ENCODE peak calls at places on chromosomes 4 and X, in ten cellular contexts. K, H, J, Z, V, E, P, S, B and Q are unnamed samples.

GRCh38 chr4:113708250-113708649 is 53.3 kb downstream of the CAMK2D start:
- DNase-seq in S (no peak), J (no peak), P (no peak), K (no peak), H (peak; percentile 43), E (peak; percentile 13), V (no peak), Z (peak; percentile 36), B (no peak), Q (no peak)

GRCh38 chr4:158170691-158171455 is 2.0 kb downstream of the GASK1B start:
- DNase-seq in B (peak; percentile 76), E (peak; percentile 61), J (peak; percentile 75), S (no peak), K (peak; percentile 84), Z (peak; percentile 34), H (peak; percentile 53), P (peak; percentile 89), V (peak; percentile 74), Q (peak; percentile 72)

GRCh38 chr4:118797558-118798142 is 38.3 kb downstream of the SEC24D start:
- DNase-seq in V (no peak), H (no peak), K (no peak), P (peak; percentile 65), B (no peak), S (no peak), E (peak; percentile 74), Z (peak; percentile 55), J (no peak), Q (no peak)

GRCh38 chrX:44872319-44872816 is 620 bp upstream of the KDM6A start:
- DNase-seq in B (peak; percentile 83), E (peak; percentile 59), P (peak; percentile 45), S (no peak), H (peak; percentile 24), V (no peak), J (no peak), K (peak; percentile 10), Z (no peak), Q (no peak)

GRCh38 chr4:54318904-54319303 is 89.8 kb downstream of the PDGFRA start:
- DNase-seq in J (no peak), H (peak; percentile 73), V (no peak), P (peak; percentile 46), B (no peak), K (no peak), S (no peak), Z (peak; percentile 64), E (peak; percentile 75), Q (no peak)

GRCh38 chrX:18702362-18703195 is 4.9 kb upstream of the PPEF1 start:
- DNase-seq in H (peak; percentile 80), K (peak; percentile 6), V (no peak), B (no peak), S (peak; percentile 74), J (no peak), P (peak; percentile 67), Z (peak; percentile 91), E (peak; percentile 42), Q (no peak)

GRCh38 chrX:107508925-107509324 is 59.5 kb downstream of the FRMPD3 start:
- DNase-seq in H (no peak), K (no peak), S (no peak), Z (no peak), V (no peak), E (no peak), B (no peak), P (no peak), J (no peak), Q (no peak)

GRCh38 chrX:40504801-40505605 is 75.8 kb upstream of the ATP6AP2 start:
- DNase-seq in P (no peak), K (no peak), S (no peak), H (no peak), E (peak; percentile 69), Z (peak; percentile 46), B (no peak), J (no peak), V (no peak), Q (no peak)

GRCh38 chr4:168803727-168804126 is 206.3 kb downstream of the CBR4 start:
- DNase-seq in E (peak; percentile 46), H (no peak), J (no peak), K (peak; percentile 55), Z (peak; percentile 62), V (no peak), S (no peak), B (no peak), P (peak; percentile 89), Q (no peak)

GRCh38 chr4:25092139-25092538 is 61.4 kb upstream of the LGI2 start:
- DNase-seq in E (no peak), K (no peak), P (no peak), V (no peak), H (no peak), B (no peak), J (no peak), Z (no peak), S (no peak), Q (no peak)

GRCh38 chr4:74934016-74934821 is 1.3 kb downstream of the PARM1 start:
- DNase-seq in H (peak; percentile 53), K (peak; percentile 62), V (peak; percentile 17), B (peak; percentile 76), E (peak; percentile 57), Z (peak; percentile 47), J (peak; percentile 28), P (peak; percentile 42), S (no peak), Q (peak; percentile 79)

GRCh38 chr4:74933562-74934015 is 673 bp downstream of the PARM1 start:
- DNase-seq in V (peak; percentile 18), J (peak; percentile 28), Z (peak; percentile 6), P (peak; percentile 4), H (no peak), B (no peak), K (peak; percentile 26), S (no peak), E (peak; percentile 30), Q (peak; percentile 49)

GRCh38 chr4:74932010-74932409 is 906 bp upstream of the PARM1 start:
- DNase-seq in Z (no peak), P (no peak), V (no peak), J (peak; percentile 23), B (no peak), K (no peak), E (no peak), H (no peak), S (no peak), Q (no peak)

GRCh38 chr4:74932832-74933561 is at the start of gene PARM1:
- DNase-seq in P (peak; percentile 79), E (peak; percentile 76), V (peak; percentile 90), B (peak; percentile 94), Z (peak; percentile 79), K (peak; percentile 95), S (no peak), H (peak; percentile 78), J (peak; percentile 93), Q (peak; percentile 92)

GRCh38 chr4:74934822-74935326 is 2.0 kb downstream of the PARM1 start:
- DNase-seq in K (no peak), V (no peak), J (no peak), E (peak; percentile 1), B (no peak), Z (no peak), S (no peak), H (no peak), P (no peak), Q (no peak)
- H3K4me3 ChIP-seq in K (peak overlapping the region; percentile 86), V (peak overlapping the region; percentile 84), J (peak overlapping the region; percentile 70), E (peak overlapping the region; percentile 67), B (peak overlapping the region; percentile 73), Z (no peak overlapping the region), S (peak overlapping the region; percentile 71), H (peak overlapping the region; percentile 82), P (no peak overlapping the region), Q (peak overlapping the region; percentile 59)

GRCh38 chrX:14030248-14030592 is 528 bp upstream of the GEMIN8 start:
- DNase-seq in P (peak; percentile 17), B (no peak), E (peak; percentile 78), J (no peak), V (no peak), H (peak; percentile 29), K (no peak), Z (peak; percentile 44), S (no peak), Q (no peak)
- H3K4me3 ChIP-seq in P (peak overlapping the region; percentile 89), B (peak overlapping the region; percentile 75), E (peak overlapping the region; percentile 89), J (peak overlapping the region; percentile 85), V (peak overlapping the region; percentile 72), H (peak overlapping the region; percentile 77), K (peak overlapping the region; percentile 54), Z (peak overlapping the region; percentile 78), S (peak overlapping the region; percentile 50), Q (peak overlapping the region; percentile 62)

DNA sequence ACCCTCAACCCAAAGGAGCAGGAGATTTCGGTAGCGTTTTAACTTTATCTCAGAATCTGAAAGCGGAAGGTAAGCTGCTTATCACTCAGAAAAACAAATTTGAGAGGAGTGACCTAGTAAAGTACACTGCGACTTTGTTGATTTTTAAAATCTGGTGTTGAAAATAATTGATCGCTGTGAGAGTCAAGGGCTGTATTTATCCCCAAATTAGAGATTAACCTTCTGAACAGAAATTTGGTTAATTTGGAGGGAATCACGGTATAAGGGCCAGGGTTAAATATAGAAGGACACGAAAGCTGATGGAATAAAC is 212 bp downstream of the CLCN4 start:
- DNase-seq in B (no peak), K (no peak), J (no peak), S (no peak), E (no peak), Z (no peak), V (no peak), H (peak; percentile 1), P (no peak), Q (no peak)
- H3K4me3 ChIP-seq in B (peak overlapping the region; percentile 62), K (no peak overlapping the region), J (peak overlapping the region; percentile 67), S (no peak overlapping the region), E (peak overlapping the region; percentile 57), Z (peak overlapping the region; percentile 14), V (peak overlapping the region; percentile 63), H (peak overlapping the region; percentile 76), P (peak overlapping the region; percentile 91), Q (peak overlapping the region; percentile 46)

GRCh38 chr4:2059034-2059725 is at the start of gene NAT8L:
- DNase-seq in J (no peak), H (peak; percentile 11), V (peak; percentile 50), E (peak; percentile 47), Z (no peak), B (no peak), S (no peak), P (no peak), K (no peak), Q (peak; percentile 60)
- H3K4me3 ChIP-seq in J (peak within 1 kb of the TSS; percentile 70), H (peak within 1 kb of the TSS; percentile 43), V (peak within 1 kb of the TSS; percentile 63), E (peak within 1 kb of the TSS; percentile 22), Z (no peak within 1 kb of the TSS), B (peak within 1 kb of the TSS; percentile 75), S (peak within 1 kb of the TSS; percentile 46), P (no peak within 1 kb of the TSS), K (peak within 1 kb of the TSS; percentile 23), Q (peak within 1 kb of the TSS; percentile 41)

GRCh38 chr4:87445964-87446363 is 23.6 kb downstream of the NUDT9 start:
- DNase-seq in K (peak; percentile 19), Z (no peak), E (no peak), V (no peak), H (no peak), B (no peak), P (no peak), J (no peak), S (no peak), Q (no peak)

DNA sequence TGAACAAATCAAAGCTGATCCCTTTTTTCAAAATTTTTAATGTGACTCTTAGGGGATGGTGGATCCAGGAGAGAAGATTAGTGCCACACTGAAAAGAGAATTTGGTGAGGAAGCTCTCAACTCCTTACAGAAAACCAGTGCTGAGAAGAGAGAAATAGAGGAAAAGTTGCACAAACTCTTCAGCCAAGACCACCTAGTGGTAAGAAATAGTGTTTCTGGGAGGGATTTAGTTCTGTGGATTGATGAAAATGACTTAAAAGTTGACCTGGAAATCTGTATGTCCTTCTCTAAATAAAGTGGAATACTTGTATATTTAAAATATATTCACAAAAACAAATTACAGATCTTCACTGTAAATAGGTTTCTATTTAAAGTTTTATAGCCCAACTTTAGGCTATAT is 29.2 kb downstream of the NUDT9 start:
- DNase-seq in J (no peak), V (no peak), H (no peak), K (no peak), S (no peak), P (no peak), B (no peak), Z (no peak), E (no peak), Q (no peak)
- H3K4me3 ChIP-seq in J (no peak overlapping the region), V (no peak overlapping the region), H (no peak overlapping the region), K (no peak overlapping the region), S (no peak overlapping the region), P (no peak overlapping the region), B (no peak overlapping the region), Z (no peak overlapping the region), E (no peak overlapping the region), Q (no peak overlapping the region)